ENCODE peak calls at places on chromosomes 5 and 9, in six cellular contexts. O is right atrium auricular region, K is head of caudate nucleus, Z is germinal center, Y is GM12892, Q is adrenal gland. G is an unnamed sample.

GRCh38 chr9:2583308-2584013 is 38.1 kb upstream of the VLDLR start:
- DNase-seq in K (no peak), O (no peak), Z (no peak), Q (no peak), Y (no peak), G (no peak)

GRCh38 chr5:138110266-138110963 is 26.6 kb downstream of the WNT8A start:
- DNase-seq in Q (no peak), O (no peak), Z (no peak), Y (no peak), K (no peak), G (no peak)

GRCh38 chr5:138351517-138351916 is 968 bp upstream of the KDM3B start:
- DNase-seq in K (no peak), Z (no peak), O (no peak), Y (no peak), Q (no peak), G (no peak)

GRCh38 chr5:14914603-14915277 is 43.2 kb upstream of the ANKH start:
- DNase-seq in Y (no peak), K (no peak), O (no peak), Q (no peak), Z (no peak), G (no peak)

GRCh38 chr5:179798771-179799643 is 5.2 kb downstream of the LTC4S start:
- DNase-seq in Z (no peak), Y (no peak), K (no peak), O (no peak), Q (no peak), G (no peak)

GRCh38 chr5:10828241-10828640 is 67.2 kb upstream of the DAP start:
- DNase-seq in O (no peak), Z (no peak), Y (no peak), Q (no peak), K (no peak), G (no peak)

GRCh38 chr5:98341038-98341710 is 432.3 kb upstream of the RGMB start:
- DNase-seq in Q (no peak), Y (no peak), K (no peak), O (no peak), Z (no peak), G (no peak)

GRCh38 chr5:161105563-161105962 is 253.6 kb upstream of the ATP10B start:
- DNase-seq in Q (no peak), Y (no peak), O (no peak), Z (no peak), K (peak), G (no peak)

GRCh38 chr5:79146352-79146751 is 34.7 kb downstream of the BHMT start:
- DNase-seq in Y (no peak), O (no peak), K (no peak), Q (no peak), Z (no peak), G (no peak)

GRCh38 chr5:138664276-138664943 is 88.8 kb upstream of the CTNNA1 start:
- DNase-seq in K (peak), Z (no peak), Y (no peak), O (no peak), Q (no peak), G (no peak)

G was measured in 8988T.